ENCODE peak calls at places on chromosomes 7 and 10, in four cellular contexts. M is HepG2, T is K562, Q is WTC11. I is an unnamed sample.

GRCh38 chr10:52486840-52487611 is 172.9 kb downstream of the DKK1 start:
- DNase-seq in M (no peak), T (no peak), Q (no peak), I (no peak)

GRCh38 chr10:63171926-63172325 is 38.8 kb downstream of the NRBF2 start:
- DNase-seq in M (no peak), T (no peak), Q (no peak), I (no peak)

GRCh38 chr7:34058791-34059550 is 153.6 kb downstream of the BMPER start:
- DNase-seq in M (no peak), T (no peak), Q (peak), I (no peak)

GRCh38 chr10:96416643-96417042 is 57.8 kb upstream of the OPALIN start:
- DNase-seq in M (peak), T (no peak), Q (no peak), I (no peak)

GRCh38 chr7:67392596-67393438 is 396.2 kb downstream of the TYW1 start:
- DNase-seq in M (no peak), T (no peak), Q (peak), I (no peak)

GRCh38 chr10:120475844-120476791 is 19.1 kb downstream of the PLPP4 start:
- DNase-seq in M (no peak), T (no peak), Q (no peak), I (no peak)

GRCh38 chr7:108839091-108839490 is 269.4 kb downstream of the DNAJB9 start:
- DNase-seq in M (no peak), T (no peak), Q (no peak), I (no peak)

GRCh38 chr7:4085937-4086691 is 596.0 kb upstream of the FOXK1 start:
- DNase-seq in M (no peak), T (no peak), Q (no peak), I (no peak)

GRCh38 chr10:120426306-120426705 is 30.7 kb upstream of the PLPP4 start:
- DNase-seq in M (no peak), T (no peak), Q (no peak), I (no peak)

GRCh38 chr10:22986771-22987542 is 59.1 kb downstream of the ARMC3 start:
- DNase-seq in M (peak), T (no peak), Q (no peak), I (peak)

GRCh38 chr10:71975891-71976725 is 11.9 kb downstream of the CHST3 start:
- DNase-seq in M (no peak), T (no peak), Q (no peak), I (no peak)

GRCh38 chr7:131249003-131249402 is 78.7 kb upstream of the MKLN1 start:
- DNase-seq in M (no peak), T (no peak), Q (no peak), I (no peak)

GRCh38 chr7:137987968-137988367 is 13.9 kb downstream of the CREB3L2 start:
- DNase-seq in M (no peak), T (no peak), Q (no peak), I (no peak)

GRCh38 chr10:6089334-6090219 is 743 bp downstream of the RBM17 start:
- DNase-seq in M (peak), T (peak), Q (peak), I (no peak)

GRCh38 chr7:111358915-111359314 is 203.4 kb downstream of the IMMP2L start:
- DNase-seq in M (no peak), T (no peak), Q (no peak), I (no peak)

DNA sequence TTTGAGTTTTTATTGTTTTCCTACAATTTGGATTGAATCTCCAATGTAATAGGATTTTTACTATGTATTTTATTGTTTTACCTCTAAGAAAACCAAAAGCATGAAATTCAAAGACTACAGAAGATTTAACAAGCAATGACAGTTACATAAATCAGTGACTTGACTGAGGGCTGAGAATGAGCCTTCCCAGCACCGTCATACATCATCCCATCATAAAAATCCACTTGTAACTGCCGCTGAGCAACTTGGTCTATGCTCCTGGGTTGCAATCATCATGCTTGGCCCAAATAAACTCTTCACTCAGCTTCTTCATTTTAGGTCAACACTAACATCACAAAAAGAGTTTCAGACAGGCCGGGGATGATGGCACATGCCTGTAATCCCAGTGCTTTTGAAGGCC is 13.5 kb downstream of the LARP4B start:
- DNase-seq in M (no peak), T (no peak), Q (no peak), I (no peak)
- TF ChIP-seq ELF4 in M (no peak), T (no peak), Q (no peak), I (no peak)

GRCh38 chr10:25061125-25061524 is 44.7 kb downstream of the THNSL1 start:
- DNase-seq in M (no peak), T (no peak), Q (no peak), I (no peak)

GRCh38 chr10:25063644-25064043 is 47.2 kb downstream of the THNSL1 start:
- DNase-seq in M (no peak), T (no peak), Q (no peak), I (no peak)

GRCh38 chr10:25063157-25063556 is 46.7 kb downstream of the THNSL1 start:
- DNase-seq in M (no peak), T (no peak), Q (no peak), I (no peak)

GRCh38 chr10:25059990-25060389 is 43.6 kb downstream of the THNSL1 start:
- DNase-seq in M (peak), T (peak), Q (no peak), I (peak)

DNA sequence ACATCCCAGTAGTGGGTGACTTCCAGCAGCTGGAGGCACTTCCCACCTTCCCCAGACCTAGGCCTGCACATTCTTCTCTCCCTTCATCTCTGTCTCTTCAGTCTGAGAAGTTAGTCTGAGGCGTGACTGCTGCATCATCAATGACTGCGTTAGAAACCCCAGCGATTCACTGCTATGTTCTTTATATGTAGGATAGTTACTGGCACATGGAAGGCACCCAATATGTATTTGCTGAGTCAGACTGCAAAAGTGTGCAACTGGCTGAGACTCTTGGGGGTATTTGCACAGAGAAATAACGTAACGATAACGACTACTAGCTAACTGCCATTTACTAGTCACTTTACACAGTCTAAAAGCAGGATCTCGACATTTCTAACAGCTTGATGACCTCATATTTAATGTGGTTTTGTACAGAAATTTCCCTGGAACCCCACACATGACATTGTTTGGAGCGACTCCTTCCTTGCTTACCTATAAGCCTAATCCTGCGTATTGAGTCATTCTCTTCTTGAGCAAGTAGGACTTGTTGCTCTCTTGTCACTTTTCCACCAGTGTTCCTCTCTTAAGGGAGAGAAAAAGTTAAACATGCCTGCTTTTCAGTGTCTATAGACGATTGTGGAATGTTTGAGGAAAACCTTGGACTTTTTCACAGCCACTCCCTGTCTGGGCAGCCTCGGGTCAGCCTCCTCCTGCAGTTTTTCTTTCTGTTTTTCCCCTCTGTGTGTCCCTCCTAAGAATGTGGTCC is 45.5 kb downstream of the THNSL1 start:
- DNase-seq in M (no peak), T (peak), Q (no peak), I (no peak)
- TF ChIP-seq ELF4 in M (no peak), T (no peak), Q (no peak), I (no peak)

DNA sequence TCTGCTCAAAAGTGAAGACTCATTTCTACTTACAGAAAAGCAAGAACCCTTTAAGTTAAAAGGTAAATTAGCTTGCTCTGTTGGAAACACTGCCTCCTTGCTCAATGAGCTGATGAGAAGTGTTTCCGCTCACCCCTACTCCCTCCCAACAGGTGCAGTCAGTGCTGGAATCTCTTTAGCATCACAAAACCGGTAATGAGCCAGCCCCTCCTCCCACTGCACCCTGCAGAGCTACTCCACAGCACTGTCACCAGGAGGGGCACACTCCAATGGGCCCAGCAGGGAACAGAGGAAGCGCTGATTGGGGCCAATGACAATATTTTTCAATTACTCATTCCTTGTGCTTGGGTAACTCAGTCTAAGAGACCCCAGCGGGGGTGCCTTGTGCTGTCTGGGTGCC is 262.5 kb downstream of the TCERG1L start:
- DNase-seq in M (no peak), T (no peak), Q (peak), I (no peak)
- TF ChIP-seq ELF4 in M (no peak), T (no peak), Q (no peak), I (no peak)

GRCh38 chr10:78047314-78047891 is 13.7 kb downstream of the RPS24 start:
- DNase-seq in M (peak), T (peak), Q (peak), I (peak)
- TF ChIP-seq ELF4 in M (no peak), T (peak), Q (no peak), I (no peak)

GRCh38 chr7:1596181-1597043 is 26.6 kb upstream of the PSMG3 start:
- DNase-seq in M (no peak), T (no peak), Q (no peak), I (no peak)
- TF ChIP-seq ELF4 in M (no peak), T (no peak), Q (no peak), I (no peak)

GRCh38 chr10:92830478-92831389 is 17.6 kb upstream of the EXOC6 start:
- DNase-seq in M (no peak), T (peak), Q (no peak), I (no peak)
- TF ChIP-seq ELF4 in M (no peak), T (no peak), Q (no peak), I (no peak)

DNA sequence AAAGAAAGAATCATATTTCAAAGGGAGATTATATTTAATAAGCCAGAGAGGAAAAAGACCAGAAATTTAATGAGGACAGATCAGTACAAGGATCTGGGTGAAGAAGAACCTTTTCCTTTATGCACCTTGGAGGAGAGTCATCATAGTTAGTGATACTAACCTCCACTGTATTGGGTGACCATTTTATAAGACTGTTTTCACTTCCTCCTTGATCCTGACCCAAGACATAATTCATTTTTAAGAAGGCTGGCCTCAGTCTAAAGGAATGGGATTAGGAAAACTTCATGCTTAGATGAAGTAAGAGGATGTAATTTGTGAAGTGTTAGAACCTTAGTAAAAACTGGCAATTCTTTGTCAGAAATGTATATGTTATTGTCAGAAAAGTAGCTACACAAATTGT is 68.6 kb downstream of the ADAM22 start:
- DNase-seq in M (no peak), T (no peak), Q (no peak), I (no peak)
- TF ChIP-seq ELF4 in M (no peak), T (no peak), Q (no peak), I (no peak)

DNA sequence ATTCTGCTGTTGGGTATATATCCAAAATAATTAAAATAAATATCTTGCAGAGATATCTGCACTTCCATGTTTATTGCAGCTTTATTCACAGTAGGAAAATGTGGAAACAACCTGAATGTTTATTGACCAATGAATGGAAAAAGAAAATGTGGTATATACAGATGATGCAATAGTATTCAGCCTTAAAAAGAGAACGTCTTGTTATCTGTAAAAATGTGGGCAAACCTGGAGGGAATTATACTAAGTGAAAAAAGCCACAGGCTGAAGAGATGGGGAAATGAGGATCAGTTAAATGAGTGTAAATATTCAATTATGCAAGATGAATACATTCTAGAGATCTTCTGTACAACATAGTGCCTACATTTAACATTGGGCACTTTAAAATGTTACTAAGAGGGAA is 766.1 kb upstream of the IGFBP3 start:
- DNase-seq in M (no peak), T (no peak), Q (no peak), I (no peak)
- TF ChIP-seq ELF4 in M (no peak), T (no peak), Q (no peak), I (no peak)